ENCODE peak calls at places on chromosome 22, in four cellular contexts. One of them, this sample, is unnamed.

GRCh38 chr22:23305922-23306374 is 125.6 kb downstream of the BCR start:
- DNase-seq in neuronal stem cell: no peak
- DNase-seq in neural progenitor cell: no peak
- DNase-seq in IMR-90: peak; percentile 81
- DNase-seq in this sample: no peak

GRCh38 chr22:43435851-43436535 is 24.2 kb downstream of the MPPED1 start:
- DNase-seq in neuronal stem cell: no peak
- DNase-seq in neural progenitor cell: no peak
- DNase-seq in IMR-90: no peak
- DNase-seq in this sample: no peak

GRCh38 chr22:25076281-25076680 is 123.4 kb upstream of the CRYBB3 start:
- DNase-seq in neuronal stem cell: no peak
- DNase-seq in neural progenitor cell: no peak
- DNase-seq in IMR-90: no peak
- DNase-seq in this sample: no peak

GRCh38 chr22:46971141-46971775 is 208.8 kb downstream of the TBC1D22A start:
- DNase-seq in neuronal stem cell: no peak
- DNase-seq in neural progenitor cell: peak; percentile 25
- DNase-seq in IMR-90: peak; percentile 83
- DNase-seq in this sample: no peak

GRCh38 chr22:32661737-32662586 is 139.5 kb upstream of the TIMP3 start:
- DNase-seq in neuronal stem cell: no peak
- DNase-seq in neural progenitor cell: no peak
- DNase-seq in IMR-90: peak; percentile 79
- DNase-seq in this sample: no peak

GRCh38 chr22:39617761-39618757 is 47.5 kb downstream of the CACNA1I start:
- DNase-seq in neuronal stem cell: no peak
- DNase-seq in neural progenitor cell: no peak
- DNase-seq in IMR-90: no peak
- DNase-seq in this sample: no peak

GRCh38 chr22:30694171-30694637 is 470 bp upstream of the OSBP2 start:
- DNase-seq in neuronal stem cell: peak; percentile 40
- DNase-seq in neural progenitor cell: peak; percentile 70
- DNase-seq in IMR-90: peak; percentile 35
- DNase-seq in this sample: no peak

GRCh38 chr22:33111491-33111890 is 53.3 kb upstream of the SYN3 start:
- DNase-seq in neuronal stem cell: no peak
- DNase-seq in neural progenitor cell: no peak
- DNase-seq in IMR-90: no peak
- DNase-seq in this sample: no peak

GRCh38 chr22:44187652-44188230 is 7.0 kb downstream of the PARVG start:
- DNase-seq in neuronal stem cell: no peak
- DNase-seq in neural progenitor cell: no peak
- DNase-seq in IMR-90: no peak
- DNase-seq in this sample: no peak

GRCh38 chr22:43231724-43232034 is 44.7 kb upstream of the TTLL12 start:
- DNase-seq in neuronal stem cell: no peak
- DNase-seq in neural progenitor cell: no peak
- DNase-seq in IMR-90: no peak
- DNase-seq in this sample: no peak

GRCh38 chr22:25572708-25573161 is 8.3 kb downstream of the GRK3 start:
- DNase-seq in neuronal stem cell: no peak
- DNase-seq in neural progenitor cell: no peak
- DNase-seq in IMR-90: no peak
- DNase-seq in this sample: no peak

GRCh38 chr22:25038239-25038638 is 85.7 kb downstream of the KIAA1671 start:
- DNase-seq in neuronal stem cell: no peak
- DNase-seq in neural progenitor cell: no peak
- DNase-seq in IMR-90: no peak
- DNase-seq in this sample: no peak

GRCh38 chr22:48919851-48920589 is 907.7 kb downstream of the BRD1 start:
- DNase-seq in neuronal stem cell: no peak
- DNase-seq in neural progenitor cell: no peak
- DNase-seq in IMR-90: no peak
- DNase-seq in this sample: no peak

GRCh38 chr22:31436132-31436531 is 36.7 kb downstream of the DRG1 start:
- DNase-seq in neuronal stem cell: no peak
- DNase-seq in neural progenitor cell: no peak
- DNase-seq in IMR-90: no peak
- DNase-seq in this sample: no peak

GRCh38 chr22:34108168-34108567 is 187.9 kb upstream of the LARGE1 start:
- DNase-seq in neuronal stem cell: no peak
- DNase-seq in neural progenitor cell: no peak
- DNase-seq in IMR-90: no peak
- DNase-seq in this sample: no peak

GRCh38 chr22:46980392-46980791 is 217.9 kb downstream of the TBC1D22A start:
- DNase-seq in neuronal stem cell: no peak
- DNase-seq in neural progenitor cell: no peak
- DNase-seq in IMR-90: no peak
- DNase-seq in this sample: no peak

GRCh38 chr22:49975543-49976389 is 15.2 kb downstream of the PIM3 start:
- DNase-seq in neuronal stem cell: no peak
- DNase-seq in neural progenitor cell: peak; percentile 52
- DNase-seq in IMR-90: no peak
- DNase-seq in this sample: no peak

GRCh38 chr22:32158712-32159533 is at the start of gene C22orf42:
- DNase-seq in neuronal stem cell: no peak
- DNase-seq in neural progenitor cell: peak; percentile 41
- DNase-seq in IMR-90: no peak
- DNase-seq in this sample: no peak

GRCh38 chr22:49035818-49036457 is 791.7 kb downstream of the BRD1 start:
- DNase-seq in neuronal stem cell: no peak
- DNase-seq in neural progenitor cell: no peak
- DNase-seq in IMR-90: no peak
- DNase-seq in this sample: no peak

GRCh38 chr22:48923165-48923875 is 904.4 kb downstream of the BRD1 start:
- DNase-seq in neuronal stem cell: no peak
- DNase-seq in neural progenitor cell: no peak
- DNase-seq in IMR-90: no peak
- DNase-seq in this sample: no peak

GRCh38 chr22:24950272-24950902 is 2.1 kb upstream of the KIAA1671 start:
- DNase-seq in neuronal stem cell: no peak
- DNase-seq in neural progenitor cell: peak; percentile 72
- DNase-seq in IMR-90: peak; percentile 8
- DNase-seq in this sample: no peak

GRCh38 chr22:45216133-45217003 is 24.3 kb downstream of the KIAA0930 start:
- DNase-seq in neuronal stem cell: no peak
- DNase-seq in neural progenitor cell: peak; percentile 76
- DNase-seq in IMR-90: peak; percentile 98
- DNase-seq in this sample: no peak

GRCh38 chr22:47690166-47690565 is 927.7 kb downstream of the TBC1D22A start:
- DNase-seq in neuronal stem cell: no peak
- DNase-seq in neural progenitor cell: no peak
- DNase-seq in IMR-90: no peak
- DNase-seq in this sample: no peak

GRCh38 chr22:49433717-49434611 is 393.7 kb downstream of the BRD1 start:
- DNase-seq in neuronal stem cell: no peak
- DNase-seq in neural progenitor cell: peak; percentile 35
- DNase-seq in IMR-90: no peak
- DNase-seq in this sample: no peak

GRCh38 chr22:47270463-47271135 is 508.1 kb downstream of the TBC1D22A start:
- DNase-seq in neuronal stem cell: no peak
- DNase-seq in neural progenitor cell: no peak
- DNase-seq in IMR-90: no peak
- DNase-seq in this sample: no peak

GRCh38 chr22:46061431-46062231 is 84.7 kb upstream of the WNT7B start:
- DNase-seq in neuronal stem cell: peak; percentile 91
- DNase-seq in neural progenitor cell: peak; percentile 84
- DNase-seq in IMR-90: no peak
- DNase-seq in this sample: no peak

GRCh38 chr22:45320326-45320976 is 10.7 kb downstream of the FAM118A start:
- DNase-seq in neuronal stem cell: no peak
- DNase-seq in neural progenitor cell: no peak
- DNase-seq in IMR-90: peak; percentile 75
- DNase-seq in this sample: no peak

GRCh38 chr22:32713737-32714457 is 87.6 kb upstream of the TIMP3 start:
- DNase-seq in neuronal stem cell: no peak
- DNase-seq in neural progenitor cell: no peak
- DNase-seq in IMR-90: no peak
- DNase-seq in this sample: no peak

GRCh38 chr22:24284747-24285203 is 14.1 kb downstream of the SPECC1L start:
- DNase-seq in neuronal stem cell: no peak
- DNase-seq in neural progenitor cell: no peak
- DNase-seq in IMR-90: peak; percentile 53
- DNase-seq in this sample: no peak

GRCh38 chr22:24471570-24471969 is 23.6 kb upstream of the UPB1 start:
- DNase-seq in neuronal stem cell: no peak
- DNase-seq in neural progenitor cell: no peak
- DNase-seq in IMR-90: peak; percentile 92
- DNase-seq in this sample: no peak

DNA sequence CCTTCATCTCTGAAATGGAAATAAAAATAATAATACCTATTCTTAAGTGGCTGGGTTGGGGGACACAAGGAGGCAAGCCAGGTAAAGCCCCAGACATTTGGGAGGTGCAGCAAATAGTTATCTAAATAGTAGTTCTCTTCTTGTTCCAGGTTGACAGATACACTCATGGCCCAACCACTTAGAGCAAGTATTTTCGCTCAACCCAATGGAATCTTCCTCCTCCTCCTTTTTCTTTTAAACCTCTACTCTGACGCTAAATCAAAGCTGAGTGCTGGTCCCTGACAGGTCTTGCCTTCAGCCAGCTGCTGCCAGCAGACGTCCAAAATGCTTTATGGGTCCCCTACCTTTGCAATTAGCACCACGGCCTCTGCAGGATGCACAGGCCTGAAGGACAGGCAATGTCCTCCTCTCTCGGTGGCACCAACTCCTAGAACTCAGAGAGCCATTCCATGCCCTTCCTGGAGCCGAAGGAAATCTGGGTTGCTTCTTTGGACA is 558.5 kb downstream of the MIAT start:
- DNase-seq in neuronal stem cell: no peak
- DNase-seq in neural progenitor cell: no peak
- DNase-seq in IMR-90: no peak
- DNase-seq in this sample: no peak
- H3K4me1 ChIP-seq in neuronal stem cell: peaks cover 2% of the 10 kb centered on the region
- H3K4me1 ChIP-seq in neural progenitor cell: no peaks in the 10 kb centered on the region
- H3K4me1 ChIP-seq in IMR-90: peaks cover 8% of the 10 kb centered on the region
- H3K4me1 ChIP-seq in this sample: no peaks in the 10 kb centered on the region

DNA sequence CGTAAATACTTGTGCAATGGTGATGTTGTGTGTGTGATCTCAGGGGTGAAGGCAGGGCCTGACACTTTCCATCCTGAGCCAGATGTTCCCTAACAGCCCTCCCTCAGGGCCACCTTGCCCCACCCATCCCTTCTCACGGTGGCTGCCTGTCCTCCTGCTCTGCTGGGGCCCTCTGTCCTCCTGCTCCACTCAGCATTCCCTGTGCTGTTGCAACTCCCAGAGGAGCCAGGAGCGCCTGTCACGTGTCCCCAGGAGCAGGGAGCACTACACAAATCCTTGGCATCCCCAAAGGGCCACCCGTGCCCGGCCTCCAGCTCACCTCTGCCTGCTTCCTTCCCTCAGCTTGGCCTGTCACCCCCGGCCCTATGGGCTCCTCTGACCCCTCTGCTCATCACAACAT is 10.2 kb upstream of the CSNK1E start:
- DNase-seq in neuronal stem cell: no peak
- DNase-seq in neural progenitor cell: no peak
- DNase-seq in IMR-90: no peak
- DNase-seq in this sample: no peak
- H3K9ac ChIP-seq in neuronal stem cell: no peak overlapping the region
- H3K9ac ChIP-seq in neural progenitor cell: no peak overlapping the region
- H3K9ac ChIP-seq in IMR-90: no peak overlapping the region
- H3K9ac ChIP-seq in this sample: no peak overlapping the region

DNA sequence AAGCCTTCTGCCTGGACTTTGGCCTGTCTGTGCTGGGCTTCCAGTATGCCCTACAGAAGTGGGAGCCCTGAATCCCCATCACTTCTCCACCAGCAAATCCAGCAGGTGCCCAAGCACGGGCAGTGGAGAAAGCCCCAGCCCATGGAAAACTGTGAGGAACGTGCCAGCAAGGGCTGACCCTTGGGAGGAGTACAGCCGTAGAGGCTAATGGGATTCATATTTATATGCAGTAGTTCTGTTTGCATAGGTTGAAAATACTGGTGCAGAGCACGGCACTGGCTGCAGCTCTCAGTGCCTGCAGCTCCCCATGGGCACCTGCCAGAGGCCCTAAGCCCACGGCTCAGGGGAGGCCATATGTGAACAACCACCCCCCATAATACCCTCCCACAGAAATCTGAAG is 10.1 kb downstream of the NAGA start:
- DNase-seq in neuronal stem cell: no peak
- DNase-seq in neural progenitor cell: no peak
- DNase-seq in IMR-90: no peak
- DNase-seq in this sample: no peak
- H3K36me3 ChIP-seq in neuronal stem cell: peaks cover 48% of the 10 kb centered on the region
- H3K36me3 ChIP-seq in neural progenitor cell: peaks cover 3% of the 10 kb centered on the region
- H3K36me3 ChIP-seq in IMR-90: peaks cover 36% of the 10 kb centered on the region
- H3K36me3 ChIP-seq in this sample: peaks cover 33% of the 10 kb centered on the region

DNA sequence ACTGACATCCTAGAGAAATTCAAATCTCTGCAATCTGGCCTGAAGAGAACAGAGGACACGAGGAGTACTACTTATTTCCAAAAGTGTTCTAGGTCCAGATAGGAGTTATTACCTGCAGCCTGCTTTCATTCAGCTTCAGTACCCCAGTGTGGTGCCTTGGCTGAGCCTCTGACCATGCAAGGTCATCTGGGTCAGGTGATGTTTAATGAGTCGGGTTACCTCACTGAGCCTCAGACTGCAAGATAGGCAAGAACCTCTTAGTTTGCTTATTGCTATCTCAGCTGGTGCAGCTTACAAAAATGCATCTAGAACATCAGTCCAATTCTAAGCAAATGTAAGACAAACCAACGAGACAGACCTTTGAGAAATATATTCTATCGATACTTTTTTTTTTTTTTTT is 9.5 kb upstream of the NF2 start:
- DNase-seq in neuronal stem cell: no peak
- DNase-seq in neural progenitor cell: no peak
- DNase-seq in IMR-90: no peak
- DNase-seq in this sample: no peak
- H3K4me1 ChIP-seq in neuronal stem cell: no peaks in the 10 kb centered on the region
- H3K4me1 ChIP-seq in neural progenitor cell: no peaks in the 10 kb centered on the region
- H3K4me1 ChIP-seq in IMR-90: no peaks in the 10 kb centered on the region
- H3K4me1 ChIP-seq in this sample: no peaks in the 10 kb centered on the region

DNA sequence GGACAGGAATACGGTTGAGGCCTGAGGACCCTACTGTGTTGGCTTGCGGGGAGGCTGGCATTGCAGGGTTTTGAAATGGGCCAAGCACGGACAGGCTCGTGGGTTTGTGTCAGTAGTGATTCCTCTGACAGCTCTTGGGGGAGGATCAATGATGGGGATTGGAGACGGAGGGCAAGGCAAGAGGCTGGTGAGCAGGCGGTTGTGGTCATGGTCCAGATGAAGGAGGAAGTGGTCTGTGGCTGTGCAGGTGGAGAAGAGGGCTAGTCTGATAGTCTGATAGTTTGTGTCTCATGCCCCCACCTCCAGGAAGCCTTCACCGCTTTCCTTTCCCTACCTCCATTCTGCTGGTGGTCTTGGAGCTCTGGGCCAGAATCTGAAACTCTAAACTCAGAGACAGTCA is 3.0 kb downstream of the MAFF start:
- DNase-seq in neuronal stem cell: no peak
- DNase-seq in neural progenitor cell: no peak
- DNase-seq in IMR-90: no peak
- DNase-seq in this sample: no peak
- H3K9ac ChIP-seq in neuronal stem cell: no peak overlapping the region
- H3K9ac ChIP-seq in neural progenitor cell: no peak overlapping the region
- H3K9ac ChIP-seq in IMR-90: peak overlapping the region; percentile 20
- H3K9ac ChIP-seq in this sample: no peak overlapping the region

GRCh38 chr22:35367331-35367886 is 13.5 kb upstream of the HMOX1 start:
- DNase-seq in neuronal stem cell: no peak
- DNase-seq in neural progenitor cell: no peak
- DNase-seq in IMR-90: no peak
- DNase-seq in this sample: no peak
- H3K36me3 ChIP-seq in neuronal stem cell: no peaks in the 10 kb centered on the region
- H3K36me3 ChIP-seq in neural progenitor cell: no peaks in the 10 kb centered on the region
- H3K36me3 ChIP-seq in IMR-90: no peaks in the 10 kb centered on the region
- H3K36me3 ChIP-seq in this sample: no peaks in the 10 kb centered on the region

This sample was measured in NT2/D1.